ENCODE peak calls at places on chromosomes 13 and 19, in ten cellular contexts. One of them, this sample, is unnamed.
A peak's percentile ranks its signal among the peaks of the same experiment; 100 is the strongest.

GRCh38 chr13:64061649-64062048 is 2646.0 kb upstream of the PCDH20 start:
- DNase-seq in thoracic aorta: no peak
- DNase-seq in suprapubic skin: no peak
- DNase-seq in mesenchymal stem cell: no peak
- DNase-seq in A673: no peak
- DNase-seq in tibial artery: no peak
- DNase-seq in ovary: no peak
- DNase-seq in mesendoderm: no peak
- DNase-seq in brain microvascular endothelial cell: no peak
- DNase-seq in GM23248: no peak
- DNase-seq in this sample: no peak

GRCh38 chr13:27663947-27664346 is 42.3 kb downstream of the POLR1D start:
- DNase-seq in GM23248: no peak
- DNase-seq in tibial artery: no peak
- DNase-seq in suprapubic skin: no peak
- DNase-seq in thoracic aorta: no peak
- DNase-seq in mesendoderm: peak; percentile 32
- DNase-seq in A673: no peak
- DNase-seq in brain microvascular endothelial cell: no peak
- DNase-seq in ovary: no peak
- DNase-seq in mesenchymal stem cell: no peak
- DNase-seq in this sample: no peak

GRCh38 chr19:1274081-1274851 is 1.1 kb upstream of the FAM174C start:
- DNase-seq in mesenchymal stem cell: no peak
- DNase-seq in suprapubic skin: no peak
- DNase-seq in mesendoderm: no peak
- DNase-seq in thoracic aorta: no peak
- DNase-seq in tibial artery: no peak
- DNase-seq in ovary: no peak
- DNase-seq in brain microvascular endothelial cell: no peak
- DNase-seq in A673: no peak
- DNase-seq in GM23248: peak; percentile 21
- DNase-seq in this sample: no peak

GRCh38 chr19:45160870-45161714 is at the start of gene NKPD1:
- DNase-seq in suprapubic skin: no peak
- DNase-seq in GM23248: peak; percentile 43
- DNase-seq in mesenchymal stem cell: no peak
- DNase-seq in ovary: no peak
- DNase-seq in A673: no peak
- DNase-seq in brain microvascular endothelial cell: no peak
- DNase-seq in mesendoderm: no peak
- DNase-seq in thoracic aorta: no peak
- DNase-seq in tibial artery: no peak
- DNase-seq in this sample: no peak

GRCh38 chr19:44757735-44758505 is 9.4 kb downstream of the BCL3 start:
- DNase-seq in tibial artery: peak; percentile 94
- DNase-seq in brain microvascular endothelial cell: no peak
- DNase-seq in ovary: peak; percentile 67
- DNase-seq in thoracic aorta: no peak
- DNase-seq in mesenchymal stem cell: peak; percentile 88
- DNase-seq in GM23248: no peak
- DNase-seq in mesendoderm: peak; percentile 77
- DNase-seq in suprapubic skin: no peak
- DNase-seq in A673: peak; percentile 57
- DNase-seq in this sample: no peak

GRCh38 chr19:31676271-31677004 is 327.2 kb upstream of the TSHZ3 start:
- DNase-seq in tibial artery: no peak
- DNase-seq in ovary: no peak
- DNase-seq in suprapubic skin: no peak
- DNase-seq in mesenchymal stem cell: peak; percentile 12
- DNase-seq in brain microvascular endothelial cell: no peak
- DNase-seq in GM23248: peak; percentile 5
- DNase-seq in mesendoderm: peak; percentile 67
- DNase-seq in A673: no peak
- DNase-seq in thoracic aorta: no peak
- DNase-seq in this sample: no peak

GRCh38 chr13:50282016-50282415 is 266.8 kb downstream of the KCNRG start:
- DNase-seq in mesendoderm: peak; percentile 7
- DNase-seq in mesenchymal stem cell: no peak
- DNase-seq in suprapubic skin: no peak
- DNase-seq in A673: no peak
- DNase-seq in ovary: no peak
- DNase-seq in tibial artery: no peak
- DNase-seq in thoracic aorta: no peak
- DNase-seq in brain microvascular endothelial cell: no peak
- DNase-seq in GM23248: no peak
- DNase-seq in this sample: no peak

GRCh38 chr13:96229356-96229755 is 139.4 kb downstream of the HS6ST3 start:
- DNase-seq in mesenchymal stem cell: peak; percentile 17
- DNase-seq in tibial artery: no peak
- DNase-seq in brain microvascular endothelial cell: peak; percentile 7
- DNase-seq in suprapubic skin: no peak
- DNase-seq in A673: peak; percentile 54
- DNase-seq in GM23248: peak; percentile 31
- DNase-seq in ovary: no peak
- DNase-seq in mesendoderm: peak; percentile 86
- DNase-seq in thoracic aorta: no peak
- DNase-seq in this sample: no peak

GRCh38 chr19:12840091-12841079 is 2.1 kb downstream of the MAST1 start:
- DNase-seq in thoracic aorta: no peak
- DNase-seq in brain microvascular endothelial cell: peak; percentile 84
- DNase-seq in mesenchymal stem cell: peak; percentile 62
- DNase-seq in suprapubic skin: no peak
- DNase-seq in A673: peak; percentile 91
- DNase-seq in mesendoderm: peak; percentile 98
- DNase-seq in ovary: no peak
- DNase-seq in tibial artery: no peak
- DNase-seq in GM23248: peak; percentile 86
- DNase-seq in this sample: no peak

GRCh38 chr19:35592226-35592625 is 6.3 kb downstream of the PMIS2 start:
- DNase-seq in GM23248: peak; percentile 53
- DNase-seq in mesenchymal stem cell: peak; percentile 24
- DNase-seq in mesendoderm: peak; percentile 77
- DNase-seq in ovary: no peak
- DNase-seq in suprapubic skin: no peak
- DNase-seq in tibial artery: no peak
- DNase-seq in brain microvascular endothelial cell: no peak
- DNase-seq in thoracic aorta: no peak
- DNase-seq in A673: peak; percentile 45
- DNase-seq in this sample: no peak

GRCh38 chr19:32373614-32374295 is 28.3 kb downstream of the ZNF507 start:
- DNase-seq in mesendoderm: peak; percentile 92
- DNase-seq in mesenchymal stem cell: peak; percentile 99
- DNase-seq in brain microvascular endothelial cell: peak; percentile 100
- DNase-seq in thoracic aorta: peak; percentile 15
- DNase-seq in tibial artery: no peak
- DNase-seq in GM23248: peak; percentile 99
- DNase-seq in A673: peak; percentile 29
- DNase-seq in suprapubic skin: no peak
- DNase-seq in ovary: peak; percentile 20
- DNase-seq in this sample: no peak

GRCh38 chr19:1923319-1923718 is 17.7 kb upstream of the CSNK1G2 start:
- DNase-seq in thoracic aorta: no peak
- DNase-seq in suprapubic skin: no peak
- DNase-seq in mesenchymal stem cell: no peak
- DNase-seq in GM23248: no peak
- DNase-seq in A673: no peak
- DNase-seq in mesendoderm: no peak
- DNase-seq in ovary: no peak
- DNase-seq in tibial artery: no peak
- DNase-seq in brain microvascular endothelial cell: no peak
- DNase-seq in this sample: no peak

GRCh38 chr13:106100261-106100919 is 435.1 kb downstream of the EFNB2 start:
- DNase-seq in suprapubic skin: no peak
- DNase-seq in mesenchymal stem cell: no peak
- DNase-seq in A673: no peak
- DNase-seq in thoracic aorta: no peak
- DNase-seq in brain microvascular endothelial cell: no peak
- DNase-seq in GM23248: no peak
- DNase-seq in tibial artery: no peak
- DNase-seq in ovary: no peak
- DNase-seq in mesendoderm: peak; percentile 97
- DNase-seq in this sample: no peak

GRCh38 chr13:28415994-28416411 is 78.9 kb downstream of the FLT1 start:
- DNase-seq in ovary: no peak
- DNase-seq in thoracic aorta: no peak
- DNase-seq in tibial artery: no peak
- DNase-seq in A673: no peak
- DNase-seq in mesendoderm: no peak
- DNase-seq in suprapubic skin: no peak
- DNase-seq in GM23248: no peak
- DNase-seq in mesenchymal stem cell: no peak
- DNase-seq in brain microvascular endothelial cell: no peak
- DNase-seq in this sample: no peak

GRCh38 chr13:42041684-42042035 is 6.8 kb upstream of the DGKH start:
- DNase-seq in suprapubic skin: no peak
- DNase-seq in tibial artery: peak; percentile 83
- DNase-seq in brain microvascular endothelial cell: peak; percentile 70
- DNase-seq in thoracic aorta: peak; percentile 2
- DNase-seq in mesenchymal stem cell: peak; percentile 78
- DNase-seq in mesendoderm: peak; percentile 86
- DNase-seq in GM23248: peak; percentile 89
- DNase-seq in A673: no peak
- DNase-seq in ovary: peak; percentile 43
- DNase-seq in this sample: peak; percentile 45

GRCh38 chr13:75461314-75461713 is 20.7 kb downstream of the TBC1D4 start:
- DNase-seq in mesenchymal stem cell: no peak
- DNase-seq in GM23248: no peak
- DNase-seq in suprapubic skin: no peak
- DNase-seq in A673: no peak
- DNase-seq in mesendoderm: no peak
- DNase-seq in thoracic aorta: no peak
- DNase-seq in ovary: no peak
- DNase-seq in brain microvascular endothelial cell: no peak
- DNase-seq in tibial artery: no peak
- DNase-seq in this sample: no peak

GRCh38 chr13:112172017-112172416 is 105.1 kb downstream of the SOX1 start:
- DNase-seq in thoracic aorta: no peak
- DNase-seq in tibial artery: no peak
- DNase-seq in mesendoderm: no peak
- DNase-seq in ovary: no peak
- DNase-seq in brain microvascular endothelial cell: no peak
- DNase-seq in mesenchymal stem cell: no peak
- DNase-seq in suprapubic skin: peak; percentile 31
- DNase-seq in GM23248: no peak
- DNase-seq in A673: no peak
- DNase-seq in this sample: peak; percentile 37

GRCh38 chr19:40513345-40513678 is 46.5 kb downstream of the SPTBN4 start:
- DNase-seq in brain microvascular endothelial cell: no peak
- DNase-seq in thoracic aorta: no peak
- DNase-seq in GM23248: no peak
- DNase-seq in tibial artery: no peak
- DNase-seq in A673: no peak
- DNase-seq in suprapubic skin: no peak
- DNase-seq in mesenchymal stem cell: no peak
- DNase-seq in mesendoderm: no peak
- DNase-seq in ovary: no peak
- DNase-seq in this sample: no peak
- H3K4me3 ChIP-seq in brain microvascular endothelial cell: no peak overlapping the region
- H3K4me3 ChIP-seq in thoracic aorta: no peak overlapping the region
- H3K4me3 ChIP-seq in GM23248: no peak overlapping the region
- H3K4me3 ChIP-seq in tibial artery: no peak overlapping the region
- H3K4me3 ChIP-seq in A673: no peak overlapping the region
- H3K4me3 ChIP-seq in suprapubic skin: peak overlapping the region; percentile 36
- H3K4me3 ChIP-seq in mesenchymal stem cell: no peak overlapping the region
- H3K4me3 ChIP-seq in mesendoderm: no peak overlapping the region
- H3K4me3 ChIP-seq in ovary: no peak overlapping the region
- H3K4me3 ChIP-seq in this sample: no peak overlapping the region

DNA sequence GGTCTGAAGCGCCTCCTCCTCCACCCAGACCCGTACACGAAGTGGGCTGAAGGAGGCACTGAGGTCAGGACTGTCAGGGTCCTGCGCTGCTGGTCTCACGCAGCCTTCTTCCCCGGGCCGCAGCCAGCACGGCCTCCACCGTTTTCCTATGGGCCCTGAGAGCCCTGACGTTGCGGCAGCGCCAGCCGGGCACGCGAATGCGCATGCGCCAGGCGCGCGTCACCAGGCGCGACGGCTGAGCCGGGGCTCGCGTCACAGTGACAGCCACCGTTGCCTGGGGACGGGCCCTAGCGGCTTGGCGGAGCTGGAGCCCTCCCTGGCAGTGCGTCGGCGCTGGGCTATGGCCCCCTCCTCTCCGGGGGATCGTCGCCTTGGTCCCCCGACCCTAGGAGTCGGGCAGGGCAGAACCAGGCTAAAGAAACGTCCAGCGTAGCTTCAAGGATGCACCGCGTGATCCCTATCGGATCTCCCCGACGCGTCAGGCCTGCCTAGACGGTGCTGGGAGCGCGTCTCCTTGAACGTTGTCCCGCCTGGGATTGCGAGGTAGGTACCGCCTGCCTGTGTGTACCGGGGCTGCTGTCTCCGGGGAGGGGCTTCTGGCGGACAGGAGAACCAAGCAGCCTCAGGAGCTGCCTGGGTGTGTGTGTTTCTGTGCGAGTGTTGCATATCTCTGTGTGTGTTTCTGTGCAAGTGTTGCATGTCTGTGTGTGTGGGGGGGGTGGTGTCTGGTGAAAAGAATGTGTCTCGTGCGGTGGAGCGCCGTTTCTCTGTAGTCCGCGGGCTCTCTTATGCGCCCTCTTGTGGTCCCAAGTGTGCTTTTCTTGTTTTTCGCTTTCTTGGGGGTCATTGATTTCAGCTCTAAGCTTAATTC is 43.2 kb downstream of the ZNF571 start:
- DNase-seq in tibial artery: no peak
- DNase-seq in GM23248: peak; percentile 75
- DNase-seq in A673: peak; percentile 69
- DNase-seq in suprapubic skin: no peak
- DNase-seq in ovary: no peak
- DNase-seq in brain microvascular endothelial cell: peak; percentile 61
- DNase-seq in thoracic aorta: no peak
- DNase-seq in mesenchymal stem cell: no peak
- DNase-seq in mesendoderm: peak; percentile 62
- DNase-seq in this sample: peak; percentile 84
- H3K4me3 ChIP-seq in tibial artery: no peak overlapping the region
- H3K4me3 ChIP-seq in GM23248: peak overlapping the region; percentile 81
- H3K4me3 ChIP-seq in A673: peak overlapping the region; percentile 55
- H3K4me3 ChIP-seq in suprapubic skin: peak overlapping the region; percentile 45
- H3K4me3 ChIP-seq in ovary: peak overlapping the region; percentile 5
- H3K4me3 ChIP-seq in brain microvascular endothelial cell: peak overlapping the region; percentile 74
- H3K4me3 ChIP-seq in thoracic aorta: peak overlapping the region; percentile 49
- H3K4me3 ChIP-seq in mesenchymal stem cell: peak overlapping the region; percentile 65
- H3K4me3 ChIP-seq in mesendoderm: no peak overlapping the region
- H3K4me3 ChIP-seq in this sample: peak overlapping the region; percentile 13

GRCh38 chr13:104949840-104950805 is 1585.3 kb downstream of the EFNB2 start:
- DNase-seq in A673: no peak
- DNase-seq in tibial artery: no peak
- DNase-seq in thoracic aorta: no peak
- DNase-seq in brain microvascular endothelial cell: no peak
- DNase-seq in mesenchymal stem cell: peak; percentile 2
- DNase-seq in suprapubic skin: no peak
- DNase-seq in ovary: no peak
- DNase-seq in GM23248: no peak
- DNase-seq in mesendoderm: no peak
- DNase-seq in this sample: no peak
- H3K4me3 ChIP-seq in A673: no peak overlapping the region
- H3K4me3 ChIP-seq in tibial artery: no peak overlapping the region
- H3K4me3 ChIP-seq in thoracic aorta: no peak overlapping the region
- H3K4me3 ChIP-seq in brain microvascular endothelial cell: no peak overlapping the region
- H3K4me3 ChIP-seq in mesenchymal stem cell: peak overlapping the region; percentile 57
- H3K4me3 ChIP-seq in suprapubic skin: no peak overlapping the region
- H3K4me3 ChIP-seq in ovary: no peak overlapping the region
- H3K4me3 ChIP-seq in GM23248: no peak overlapping the region
- H3K4me3 ChIP-seq in mesendoderm: no peak overlapping the region
- H3K4me3 ChIP-seq in this sample: no peak overlapping the region

GRCh38 chr13:33351324-33351723 is 65.8 kb upstream of the STARD13 start:
- DNase-seq in GM23248: peak; percentile 74
- DNase-seq in mesendoderm: no peak
- DNase-seq in ovary: no peak
- DNase-seq in A673: peak; percentile 37
- DNase-seq in brain microvascular endothelial cell: peak; percentile 62
- DNase-seq in suprapubic skin: no peak
- DNase-seq in thoracic aorta: no peak
- DNase-seq in tibial artery: no peak
- DNase-seq in mesenchymal stem cell: peak; percentile 67
- DNase-seq in this sample: no peak
- H3K4me3 ChIP-seq in GM23248: peak overlapping the region; percentile 89
- H3K4me3 ChIP-seq in mesendoderm: no peak overlapping the region
- H3K4me3 ChIP-seq in ovary: no peak overlapping the region
- H3K4me3 ChIP-seq in A673: peak overlapping the region; percentile 69
- H3K4me3 ChIP-seq in brain microvascular endothelial cell: peak overlapping the region; percentile 78
- H3K4me3 ChIP-seq in suprapubic skin: peak overlapping the region; percentile 80
- H3K4me3 ChIP-seq in thoracic aorta: peak overlapping the region; percentile 83
- H3K4me3 ChIP-seq in tibial artery: no peak overlapping the region
- H3K4me3 ChIP-seq in mesenchymal stem cell: peak overlapping the region; percentile 83
- H3K4me3 ChIP-seq in this sample: no peak overlapping the region